ENCODE peak calls at places on chromosome 12, in eight cellular contexts. X is GM10248; P is amygdala; B is CD8-positive, alpha-beta T cell; S is GM04504; Z is cardiac muscle cell; A is substantia nigra; L is activated naive CD4-positive, alpha-beta T cell treated with Interleukin-2 at 50 U/mL for 16 hours. N is an unnamed sample.

GRCh38 chr12:47156167-47156736 is 76.5 kb upstream of the AMIGO2 start:
- DNase-seq in S (no peak), L (no peak), A (no peak), B (no peak), Z (no peak), P (no peak), X (no peak), N (peak)

GRCh38 chr12:25884920-25885234 is 73.6 kb upstream of the RASSF8 start:
- DNase-seq in B (no peak), X (no peak), L (no peak), S (no peak), A (no peak), Z (no peak), P (no peak), N (no peak)

GRCh38 chr12:4809013-4809448 is 88.8 kb downstream of the GALNT8 start:
- DNase-seq in X (peak), B (no peak), A (peak), P (peak), S (no peak), L (peak), Z (peak), N (no peak)

GRCh38 chr12:26195250-26195640 is at the start of gene SSPN:
- DNase-seq in S (peak), B (no peak), A (peak), Z (peak), X (peak), P (peak), L (no peak), N (no peak)

GRCh38 chr12:65673732-65674131 is 150.6 kb upstream of the HMGA2 start:
- DNase-seq in A (no peak), X (no peak), S (peak), P (no peak), B (no peak), Z (no peak), L (no peak), N (no peak)

GRCh38 chr12:122866379-122866778 is 29.5 kb downstream of the VPS37B start:
- DNase-seq in L (no peak), B (no peak), A (no peak), X (no peak), S (no peak), Z (no peak), P (no peak), N (no peak)

GRCh38 chr12:68158427-68158826 is 1.1 kb downstream of the IFNG start:
- DNase-seq in A (no peak), X (no peak), Z (peak), S (peak), P (no peak), B (no peak), L (peak), N (peak)

GRCh38 chr12:13135336-13136178 is 32.1 kb upstream of the GSG1 start:
- DNase-seq in L (no peak), S (peak), P (no peak), Z (peak), X (no peak), B (no peak), A (peak), N (no peak)

GRCh38 chr12:58757422-58757821 is 162.9 kb downstream of the LRIG3 start:
- DNase-seq in S (peak), Z (no peak), B (no peak), L (no peak), X (no peak), A (no peak), P (no peak), N (no peak)

GRCh38 chr12:53060721-53061276 is 10.9 kb downstream of the TNS2 start:
- DNase-seq in P (no peak), L (no peak), A (no peak), S (no peak), Z (no peak), X (no peak), B (no peak), N (no peak)

GRCh38 chr12:20444595-20445170 is 76.3 kb downstream of the PDE3A start:
- DNase-seq in X (no peak), A (no peak), B (no peak), S (no peak), Z (peak), L (no peak), P (no peak), N (no peak)

GRCh38 chr12:79983969-79984629 is 49.2 kb upstream of the PPP1R12A start:
- DNase-seq in S (no peak), X (no peak), A (no peak), B (no peak), P (no peak), Z (no peak), L (no peak), N (no peak)

GRCh38 chr12:34349673-34349961 is 327.3 kb downstream of the ALG10 start:
- DNase-seq in P (no peak), B (no peak), L (no peak), X (no peak), Z (no peak), S (no peak), A (no peak), N (no peak)

GRCh38 chr12:108641446-108642268 is 8.0 kb upstream of the SELPLG start:
- DNase-seq in A (no peak), Z (no peak), S (no peak), B (no peak), X (no peak), L (no peak), P (no peak), N (peak)

GRCh38 chr12:94553130-94553519 is 93.5 kb upstream of the CEP83 start:
- DNase-seq in P (no peak), A (peak), X (no peak), Z (no peak), L (no peak), S (peak), B (no peak), N (no peak)